ENCODE peak calls at places on chromosomes 16 and 17, in five cellular contexts. Q is AG10803, I is CD14-positive monocyte, D is body of pancreas, E is neural progenitor cell. X is an unnamed sample.

GRCh38 chr17:81404557-81405165 is 9.4 kb downstream of the BAHCC1 start:
- DNase-seq in Q (no peak), E (no peak), I (no peak), D (no peak), X (no peak)

GRCh38 chr16:59988591-59988990 is 1254.5 kb upstream of the GOT2 start:
- DNase-seq in I (no peak), E (no peak), Q (no peak), D (no peak), X (no peak)

GRCh38 chr17:79005063-79005861 is 4.3 kb downstream of the CANT1 start:
- DNase-seq in E (no peak), Q (no peak), I (no peak), D (peak), X (peak)

GRCh38 chr16:62249069-62249468 is 212.8 kb upstream of the CDH8 start:
- DNase-seq in D (no peak), E (no peak), Q (no peak), I (no peak), X (no peak)

GRCh38 chr17:35117984-35118383 is 1.7 kb downstream of the RAD51D start:
- DNase-seq in D (no peak), I (no peak), E (no peak), Q (peak), X (no peak)

GRCh38 chr17:2867441-2868424 is 71.5 kb downstream of the RAP1GAP2 start:
- DNase-seq in Q (peak), D (peak), E (peak), I (no peak), X (no peak)

GRCh38 chr16:75616541-75617010 is 6.5 kb downstream of the ADAT1 start:
- DNase-seq in E (no peak), Q (no peak), D (no peak), I (no peak), X (no peak)

GRCh38 chr17:39270923-39271322 is 45.2 kb upstream of the STAC2 start:
- DNase-seq in Q (peak), I (no peak), E (no peak), D (no peak), X (peak)

GRCh38 chr16:13435873-13436474 is 484.0 kb upstream of the ERCC4 start:
- DNase-seq in Q (no peak), E (peak), D (no peak), I (no peak), X (no peak)

GRCh38 chr16:15942901-15943690 is 6.3 kb upstream of the ABCC1 start:
- DNase-seq in I (no peak), E (no peak), D (no peak), Q (no peak), X (no peak)

GRCh38 chr16:15949210-15950166 is at the start of gene ABCC1:
- DNase-seq in Q (no peak), I (no peak), E (peak), D (peak), X (peak)

GRCh38 chr16:15948532-15949209 is 745 bp upstream of the ABCC1 start:
- DNase-seq in D (no peak), E (no peak), Q (no peak), I (no peak), X (peak)

GRCh38 chr16:15947983-15948509 is 1.4 kb upstream of the ABCC1 start:
- DNase-seq in E (no peak), D (no peak), Q (no peak), I (no peak), X (no peak)

DNA sequence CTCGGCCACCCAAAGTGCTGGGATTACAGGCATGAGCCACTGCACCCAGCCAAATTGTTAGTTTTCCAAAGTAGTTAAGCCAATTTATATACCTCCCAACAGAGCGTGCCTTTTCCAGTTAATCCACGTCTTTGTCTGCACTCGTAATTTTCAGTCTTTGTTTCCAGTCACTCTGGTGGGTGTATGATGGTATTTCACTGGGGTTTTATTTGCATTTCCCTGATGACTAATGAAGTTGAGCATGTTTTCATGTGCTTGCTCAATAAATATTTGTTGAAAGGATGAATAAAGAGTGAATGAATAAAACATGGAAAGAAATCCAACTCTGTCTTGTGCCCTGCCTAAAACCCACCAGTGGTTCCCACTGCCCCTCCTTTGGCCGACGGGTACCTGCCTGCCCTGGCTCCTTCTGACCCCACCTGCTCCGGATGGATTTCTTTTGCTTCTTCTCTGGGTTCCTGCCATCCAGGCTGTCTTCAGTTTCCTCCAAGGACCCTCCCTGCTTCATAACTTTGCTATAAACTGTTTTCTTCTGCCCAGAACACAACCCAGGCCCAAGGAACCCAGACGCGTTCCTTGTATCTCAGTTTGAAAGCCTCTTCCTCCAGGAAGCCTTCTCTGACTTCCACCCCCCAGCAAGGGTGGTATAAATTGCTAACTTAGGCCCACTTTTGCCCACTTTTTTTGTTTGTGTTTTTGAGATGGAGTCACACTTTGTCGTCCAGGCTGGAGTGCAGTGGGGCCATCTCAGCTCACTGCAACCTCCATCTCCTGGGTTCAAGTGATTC is 3.0 kb upstream of the ABCC1 start:
- DNase-seq in D (no peak), E (no peak), Q (peak), I (no peak), X (peak)
- TF ChIP-seq CTCF in D (no peak), E (no peak), Q (peak), I (no peak), X (no peak)

DNA sequence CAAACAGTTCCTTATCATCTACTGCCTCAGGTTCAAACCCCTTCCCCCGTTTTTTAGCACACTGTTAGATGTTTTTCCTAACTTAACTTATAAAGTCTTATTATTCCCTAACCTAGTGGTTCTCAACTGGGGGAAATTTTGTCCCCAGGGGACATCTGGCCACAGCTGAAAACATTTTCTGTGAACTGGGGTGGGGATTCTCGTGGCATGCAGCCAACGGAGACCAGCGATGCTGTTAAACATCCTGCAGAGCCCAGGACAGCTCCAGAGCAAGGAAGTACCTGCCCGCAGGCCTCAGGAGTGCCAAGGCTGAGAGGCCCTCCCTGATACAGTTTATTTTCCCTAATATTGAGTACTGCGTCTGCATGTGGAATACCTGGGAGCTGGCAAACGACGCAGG is 24.3 kb downstream of the ZCCHC14 start:
- DNase-seq in E (no peak), Q (no peak), D (no peak), I (no peak), X (no peak)
- TF ChIP-seq CTCF in E (no peak), Q (no peak), D (no peak), I (no peak), X (no peak)

DNA sequence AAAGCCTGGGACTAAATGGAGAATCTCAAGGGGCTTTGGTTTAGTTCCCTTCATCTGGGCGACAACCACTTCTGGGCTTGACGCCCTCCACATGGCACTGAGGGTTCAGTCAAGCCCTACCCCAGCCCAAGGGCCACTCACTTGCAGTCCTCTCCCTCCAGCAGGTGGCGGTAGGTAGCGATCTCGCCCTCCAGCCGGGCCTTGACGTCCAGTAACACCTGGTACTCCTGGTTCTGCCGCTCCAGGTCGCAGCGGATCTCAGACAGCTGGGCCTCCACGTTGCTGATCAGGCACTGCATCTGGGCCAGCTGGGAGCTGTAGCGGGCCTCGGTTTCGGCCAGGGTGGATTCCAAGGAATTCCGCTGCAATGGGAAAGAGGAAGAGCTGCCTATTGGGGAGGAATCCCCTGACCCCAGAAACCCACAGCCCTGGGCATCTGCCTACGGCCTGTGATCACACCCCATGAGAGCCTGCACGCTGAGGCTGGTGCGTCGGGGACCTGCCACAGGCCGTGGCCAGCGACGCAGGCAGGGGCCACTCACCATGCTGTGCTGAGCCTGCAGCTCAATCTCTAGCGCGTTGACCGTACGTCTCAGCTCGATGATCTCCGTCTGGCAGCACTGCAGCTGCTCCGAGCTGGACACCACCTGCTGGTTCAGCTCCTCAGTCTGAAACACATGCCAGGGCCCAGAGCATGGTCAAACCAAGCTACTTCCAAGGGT is 2.7 kb downstream of the KRT36 start:
- DNase-seq in Q (no peak), D (peak), E (peak), I (peak), X (peak)
- TF ChIP-seq CTCF in Q (peak), D (peak), E (peak), I (peak), X (peak)

GRCh38 chr16:68592466-68593337 is 52.4 kb upstream of the CDH3 start:
- DNase-seq in E (no peak), Q (no peak), D (no peak), I (no peak), X (no peak)
- TF ChIP-seq CTCF in E (peak), Q (no peak), D (peak), I (peak), X (no peak)

DNA sequence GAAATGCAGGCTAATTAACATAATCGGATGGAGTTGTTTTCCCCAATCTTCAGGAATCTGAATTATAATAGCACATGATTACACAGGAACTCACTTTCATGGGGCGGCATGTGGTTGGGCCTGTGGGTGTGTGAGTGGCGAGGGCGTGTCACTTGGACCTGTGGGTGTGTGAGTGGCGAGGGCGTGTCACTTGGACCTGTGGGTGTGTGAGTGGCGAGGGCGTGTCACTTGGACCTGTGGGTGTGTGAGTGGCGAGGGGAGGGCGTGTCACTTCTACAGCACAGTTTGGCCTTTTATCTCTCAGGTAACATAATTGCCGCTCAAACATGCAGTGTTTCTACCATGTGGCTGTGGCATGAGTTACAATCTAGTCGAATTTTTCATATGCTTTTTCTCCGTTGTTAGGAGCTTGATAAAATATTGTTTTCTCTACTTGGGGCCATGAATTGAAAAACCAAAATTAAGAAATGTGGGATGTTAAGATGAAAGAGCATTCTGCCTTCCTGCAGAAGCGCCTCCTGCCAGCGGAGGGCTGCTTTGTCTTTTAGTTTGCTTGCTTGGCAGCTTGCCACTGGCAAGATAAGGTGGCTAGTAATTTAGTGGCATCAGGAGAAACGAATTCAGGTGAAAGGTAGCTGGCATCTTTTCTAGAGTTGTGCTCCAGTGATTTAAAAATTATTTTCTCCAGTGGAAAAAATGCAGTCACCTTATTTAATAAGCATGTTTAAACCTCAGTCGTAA is 36.2 kb downstream of the USP10 start:
- DNase-seq in I (no peak), E (no peak), D (peak), Q (no peak), X (peak)
- TF ChIP-seq CTCF in I (no peak), E (no peak), D (no peak), Q (peak), X (no peak)

DNA sequence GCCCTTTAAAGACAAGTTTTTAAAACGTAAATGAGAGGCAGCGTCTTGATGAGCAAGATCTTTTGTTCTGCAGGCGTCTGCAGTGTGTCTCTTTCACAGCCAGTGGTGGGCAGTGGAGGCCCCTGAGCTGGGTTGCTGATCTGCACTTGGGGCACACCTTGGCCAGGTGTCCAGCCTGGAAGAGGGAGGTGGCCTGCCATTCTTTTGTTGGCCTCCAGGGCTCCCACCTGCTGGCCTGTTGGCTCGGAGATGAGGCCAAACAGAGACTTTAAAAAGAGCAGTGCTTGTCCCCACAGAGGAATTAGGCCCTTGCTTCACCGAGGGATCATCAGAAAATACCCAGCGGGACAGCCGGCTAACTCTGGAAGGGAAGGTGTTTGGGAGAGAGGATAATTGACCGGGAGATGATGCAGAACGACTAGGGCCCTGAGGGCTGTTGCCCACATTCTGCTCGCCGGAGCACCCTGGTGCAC is 145.9 kb upstream of the PLCG2 start:
- DNase-seq in Q (no peak), D (no peak), E (peak), I (no peak), X (peak)
- TF ChIP-seq CTCF in Q (no peak), D (peak), E (peak), I (no peak), X (peak)

GRCh38 chr17:40407460-40407859 is 10.2 kb downstream of the TOP2A start:
- DNase-seq in I (no peak), E (no peak), D (no peak), Q (no peak), X (no peak)

GRCh38 chr17:40399185-40399584 is 18.5 kb downstream of the TOP2A start:
- DNase-seq in Q (peak), D (no peak), E (peak), I (no peak), X (no peak)

GRCh38 chr17:40404003-40404402 is 13.7 kb downstream of the TOP2A start:
- DNase-seq in D (no peak), I (no peak), E (no peak), Q (no peak), X (no peak)

GRCh38 chr17:40402668-40403067 is 15.0 kb downstream of the TOP2A start:
- DNase-seq in E (no peak), Q (no peak), D (no peak), I (no peak), X (no peak)
- TF ChIP-seq CTCF in E (no peak), Q (peak), D (no peak), I (no peak), X (no peak)

GRCh38 chr16:30478766-30479478 is 6.4 kb downstream of the ITGAL start:
- DNase-seq in E (no peak), Q (no peak), D (no peak), I (no peak), X (no peak)

GRCh38 chr16:30485818-30486436 is 13.4 kb downstream of the ITGAL start:
- DNase-seq in Q (peak), D (no peak), I (no peak), E (no peak), X (no peak)

GRCh38 chr16:30484887-30485286 is 12.3 kb downstream of the ITGAL start:
- DNase-seq in E (no peak), Q (peak), D (no peak), I (no peak), X (no peak)

GRCh38 chr16:30476991-30477390 is 4.4 kb downstream of the ITGAL start:
- DNase-seq in I (no peak), Q (no peak), E (no peak), D (no peak), X (no peak)

DNA sequence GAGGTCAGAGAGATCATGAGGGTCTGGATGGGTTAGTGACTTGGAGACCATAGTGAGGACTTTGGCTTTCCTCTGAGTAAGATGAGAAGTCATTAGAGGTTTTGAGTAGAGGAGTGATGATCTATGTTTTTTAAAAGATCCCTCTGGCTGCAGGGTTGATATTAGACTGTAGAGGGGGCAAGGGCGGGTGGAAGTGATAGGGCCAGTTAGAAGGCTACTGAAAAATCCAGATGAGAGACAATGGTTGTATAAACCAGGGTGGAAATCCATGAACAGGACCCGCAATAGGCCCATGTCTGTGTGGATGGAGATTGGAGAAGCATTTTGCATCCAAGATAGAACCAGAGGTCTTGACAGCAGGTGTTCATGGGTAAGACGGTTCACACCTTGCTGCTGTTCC is 9.8 kb downstream of the ITGAL start:
- DNase-seq in I (no peak), E (no peak), Q (no peak), D (no peak), X (peak)
- TF ChIP-seq CTCF in I (no peak), E (peak), Q (peak), D (no peak), X (no peak)